ENCODE peak calls at places on chromosomes 11 and 22, in nine cellular contexts. F is Peyer's patch, I is ovary, B is heart right ventricle, Z is kidney epithelial cell, D is fibroblast of pulmonary artery, V is IMR-90, U is body of pancreas, N is GM12865. L is an unnamed sample.

GRCh38 chr11:11416502-11416901 is 63.5 kb upstream of the CSNK2A3 start:
- DNase-seq in F (no peak), I (no peak), B (no peak), Z (peak; percentile 50), D (no peak), V (peak; percentile 45), U (peak; percentile 39), N (no peak), L (no peak)

GRCh38 chr11:132119573-132119972 is 749.2 kb downstream of the NTM start:
- DNase-seq in F (no peak), I (no peak), B (no peak), Z (no peak), D (no peak), V (no peak), U (no peak), N (no peak), L (no peak)

GRCh38 chr11:109425554-109425953 is 3.6 kb downstream of the C11orf87 start:
- DNase-seq in F (no peak), I (no peak), B (no peak), Z (no peak), D (no peak), V (no peak), U (no peak), N (no peak), L (no peak)

GRCh38 chr22:37381489-37381888 is 45.8 kb downstream of the ELFN2 start:
- DNase-seq in F (no peak), I (no peak), B (no peak), Z (no peak), D (no peak), V (peak; percentile 61), U (no peak), N (no peak), L (no peak)

GRCh38 chr11:100821198-100821597 is 134.1 kb downstream of the ARHGAP42 start:
- DNase-seq in F (no peak), I (no peak), B (no peak), Z (no peak), D (peak; percentile 70), V (no peak), U (no peak), N (no peak), L (no peak)

GRCh38 chr11:68870470-68870869 is 28.8 kb upstream of the CPT1A start:
- DNase-seq in F (no peak), I (no peak), B (no peak), Z (no peak), D (no peak), V (no peak), U (no peak), N (no peak), L (no peak)

GRCh38 chr22:36862251-36863242 is 1.7 kb downstream of the NCF4 start:
- DNase-seq in F (peak; percentile 74), I (no peak), B (peak; percentile 40), Z (no peak), D (no peak), V (no peak), U (peak; percentile 64), N (peak; percentile 90), L (peak; percentile 74)

GRCh38 chr11:134045799-134046635 is 22.9 kb upstream of the JAM3 start:
- DNase-seq in F (no peak), I (no peak), B (peak; percentile 50), Z (no peak), D (no peak), V (no peak), U (no peak), N (no peak), L (peak; percentile 83)

GRCh38 chr11:121067453-121067852 is 33.6 kb upstream of the TECTA start:
- DNase-seq in F (no peak), I (no peak), B (no peak), Z (no peak), D (no peak), V (peak; percentile 70), U (peak; percentile 36), N (no peak), L (no peak)

GRCh38 chr22:22210375-22210774 is 34.2 kb upstream of the VPREB1 start:
- DNase-seq in F (no peak), I (no peak), B (no peak), Z (peak; percentile 78), D (peak; percentile 54), V (peak; percentile 85), U (no peak), N (peak; percentile 64), L (no peak)

GRCh38 chr11:10451399-10452116 is 3.5 kb upstream of the AMPD3 start:
- DNase-seq in F (peak; percentile 68), I (no peak), B (no peak), Z (no peak), D (no peak), V (no peak), U (no peak), N (peak; percentile 27), L (no peak)

GRCh38 chr11:1927151-1928037 is 7.9 kb downstream of the TNNT3 start:
- DNase-seq in F (no peak), I (no peak), B (no peak), Z (no peak), D (no peak), V (no peak), U (no peak), N (no peak), L (no peak)

GRCh38 chr22:21657361-21658118 is 8.3 kb upstream of the PPIL2 start:
- DNase-seq in F (peak; percentile 87), I (peak; percentile 34), B (peak; percentile 80), Z (no peak), D (peak; percentile 18), V (peak; percentile 8), U (peak; percentile 83), N (peak; percentile 88), L (no peak)

GRCh38 chr11:88815505-88815904 is 250.3 kb downstream of the GRM5 start:
- DNase-seq in F (no peak), I (no peak), B (no peak), Z (no peak), D (no peak), V (no peak), U (no peak), N (no peak), L (no peak)

GRCh38 chr22:39947488-39948216 is 12.5 kb upstream of the TMA7B start:
- DNase-seq in F (no peak), I (no peak), B (no peak), Z (no peak), D (no peak), V (no peak), U (no peak), N (no peak), L (no peak)

GRCh38 chr22:50581950-50582561 is 593 bp downstream of the CHKB start:
- DNase-seq in F (peak; percentile 21), I (no peak), B (no peak), Z (no peak), D (peak; percentile 17), V (no peak), U (peak; percentile 31), N (peak; percentile 63), L (peak; percentile 77)

GRCh38 chr11:370087-370941 is 1.0 kb downstream of the B4GALNT4 start:
- DNase-seq in F (no peak), I (peak; percentile 70), B (no peak), Z (no peak), D (no peak), V (no peak), U (no peak), N (no peak), L (no peak)
- H3K4me3 ChIP-seq in F (no peak overlapping the region), I (peak overlapping the region; percentile 32), B (no peak overlapping the region), Z (peak overlapping the region; percentile 45), D (peak overlapping the region; percentile 44), V (peak overlapping the region; percentile 70), U (no peak overlapping the region), N (no peak overlapping the region), L (peak overlapping the region; percentile 32)

DNA sequence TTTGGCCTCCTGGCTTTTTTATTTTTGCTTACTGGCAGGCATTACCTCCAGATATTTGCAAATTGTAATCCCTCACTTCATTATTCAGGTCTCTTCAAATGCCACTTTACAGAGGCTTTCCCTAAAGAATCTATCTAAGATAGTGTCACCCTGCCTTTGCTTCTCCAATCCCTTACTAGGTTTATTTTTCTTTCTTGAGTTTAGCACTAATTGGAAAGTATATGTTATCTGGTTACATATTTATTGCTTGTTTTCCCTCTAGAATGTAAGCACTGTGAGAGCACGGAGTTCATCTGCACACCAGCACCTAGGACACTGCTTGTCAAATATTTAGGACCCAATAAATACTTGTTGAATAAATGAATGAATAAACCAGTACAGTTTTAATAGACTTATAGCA is 3.5 kb downstream of the KIF18A start:
- DNase-seq in F (no peak), I (no peak), B (no peak), Z (no peak), D (no peak), V (no peak), U (no peak), N (no peak), L (no peak)
- H3K4me3 ChIP-seq in F (no peak overlapping the region), I (no peak overlapping the region), B (no peak overlapping the region), Z (no peak overlapping the region), D (no peak overlapping the region), V (no peak overlapping the region), U (no peak overlapping the region), N (no peak overlapping the region), L (no peak overlapping the region)

GRCh38 chr22:42418811-42419243 is 13.4 kb downstream of the NFAM1 start:
- DNase-seq in F (peak; percentile 19), I (no peak), B (no peak), Z (no peak), D (no peak), V (no peak), U (no peak), N (no peak), L (no peak)
- H3K4me3 ChIP-seq in F (no peak overlapping the region), I (no peak overlapping the region), B (no peak overlapping the region), Z (no peak overlapping the region), D (no peak overlapping the region), V (no peak overlapping the region), U (no peak overlapping the region), N (no peak overlapping the region), L (no peak overlapping the region)

GRCh38 chr11:13486926-13487660 is 8.7 kb downstream of the PTH start:
- DNase-seq in F (peak; percentile 45), I (no peak), B (peak; percentile 72), Z (no peak), D (peak; percentile 33), V (no peak), U (peak; percentile 63), N (peak; percentile 80), L (no peak)
- H3K4me3 ChIP-seq in F (peak overlapping the region; percentile 9), I (no peak overlapping the region), B (no peak overlapping the region), Z (no peak overlapping the region), D (peak overlapping the region; percentile 21), V (peak overlapping the region; percentile 27), U (no peak overlapping the region), N (peak overlapping the region; percentile 31), L (no peak overlapping the region)

DNA sequence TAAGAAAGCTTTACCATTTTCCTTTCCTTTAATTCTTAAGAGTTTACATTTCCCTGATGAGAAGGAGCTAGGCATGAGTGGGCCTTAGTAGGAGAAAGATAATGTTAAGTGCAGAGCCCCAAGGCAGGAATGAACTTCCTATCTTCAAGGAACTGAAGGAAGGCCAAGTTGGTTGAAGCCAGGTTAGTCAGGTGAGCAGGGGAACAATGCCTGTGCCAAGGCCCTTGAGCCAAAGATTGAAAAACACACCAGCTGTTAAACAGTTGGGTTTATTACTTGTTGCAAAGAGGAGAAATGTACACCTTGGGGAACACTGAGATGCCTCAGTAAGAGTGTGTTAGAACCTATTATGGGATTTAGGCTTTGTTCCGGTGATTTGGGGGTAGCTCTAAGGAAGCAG is 10.0 kb downstream of the CNTF start:
- DNase-seq in F (no peak), I (no peak), B (no peak), Z (no peak), D (no peak), V (no peak), U (peak; percentile 61), N (no peak), L (no peak)
- H3K4me3 ChIP-seq in F (no peak overlapping the region), I (no peak overlapping the region), B (no peak overlapping the region), Z (no peak overlapping the region), D (no peak overlapping the region), V (no peak overlapping the region), U (no peak overlapping the region), N (no peak overlapping the region), L (no peak overlapping the region)